ENCODE peak calls at places on chromosomes 16 and 17, in eight cellular contexts. One of them, this sample, is unnamed.

GRCh38 chr16:87496101-87496801 is 3.4 kb upstream of the ZCCHC14 start:
- DNase-seq in AG04450: no peak
- DNase-seq in HFF-Myc: no peak
- DNase-seq in left ventricle myocardium inferior: no peak
- DNase-seq in RWPE2: no peak
- DNase-seq in bronchial epithelial cell: no peak
- DNase-seq in cardiac muscle cell: no peak
- DNase-seq in neural progenitor cell: no peak
- DNase-seq in this sample: no peak

GRCh38 chr17:42163113-42163512 is 8.3 kb upstream of the RAB5C start:
- DNase-seq in AG04450: no peak
- DNase-seq in HFF-Myc: no peak
- DNase-seq in left ventricle myocardium inferior: no peak
- DNase-seq in RWPE2: no peak
- DNase-seq in bronchial epithelial cell: no peak
- DNase-seq in cardiac muscle cell: no peak
- DNase-seq in neural progenitor cell: peak
- DNase-seq in this sample: no peak

GRCh38 chr17:81960130-81960958 is 643 bp downstream of the NOTUM start:
- DNase-seq in AG04450: no peak
- DNase-seq in HFF-Myc: no peak
- DNase-seq in left ventricle myocardium inferior: no peak
- DNase-seq in RWPE2: peak
- DNase-seq in bronchial epithelial cell: no peak
- DNase-seq in cardiac muscle cell: no peak
- DNase-seq in neural progenitor cell: peak
- DNase-seq in this sample: no peak

GRCh38 chr17:44892250-44892649 is 7.0 kb downstream of the EFTUD2 start:
- DNase-seq in AG04450: no peak
- DNase-seq in HFF-Myc: no peak
- DNase-seq in left ventricle myocardium inferior: no peak
- DNase-seq in RWPE2: no peak
- DNase-seq in bronchial epithelial cell: no peak
- DNase-seq in cardiac muscle cell: no peak
- DNase-seq in neural progenitor cell: no peak
- DNase-seq in this sample: no peak

GRCh38 chr16:29994613-29995329 is 646 bp downstream of the HIRIP3 start:
- DNase-seq in AG04450: no peak
- DNase-seq in HFF-Myc: no peak
- DNase-seq in left ventricle myocardium inferior: no peak
- DNase-seq in RWPE2: peak
- DNase-seq in bronchial epithelial cell: peak
- DNase-seq in cardiac muscle cell: no peak
- DNase-seq in neural progenitor cell: no peak
- DNase-seq in this sample: no peak

GRCh38 chr16:4184038-4184702 is 57.7 kb downstream of the SRL start:
- DNase-seq in AG04450: no peak
- DNase-seq in HFF-Myc: no peak
- DNase-seq in left ventricle myocardium inferior: no peak
- DNase-seq in RWPE2: no peak
- DNase-seq in bronchial epithelial cell: no peak
- DNase-seq in cardiac muscle cell: no peak
- DNase-seq in neural progenitor cell: peak
- DNase-seq in this sample: no peak

GRCh38 chr16:17316005-17316404 is 154.8 kb downstream of the XYLT1 start:
- DNase-seq in AG04450: no peak
- DNase-seq in HFF-Myc: no peak
- DNase-seq in left ventricle myocardium inferior: no peak
- DNase-seq in RWPE2: no peak
- DNase-seq in bronchial epithelial cell: no peak
- DNase-seq in cardiac muscle cell: no peak
- DNase-seq in neural progenitor cell: no peak
- DNase-seq in this sample: no peak

GRCh38 chr16:19286827-19287226 is 1.3 kb downstream of the CLEC19A start:
- DNase-seq in AG04450: no peak
- DNase-seq in HFF-Myc: no peak
- DNase-seq in left ventricle myocardium inferior: no peak
- DNase-seq in RWPE2: no peak
- DNase-seq in bronchial epithelial cell: no peak
- DNase-seq in cardiac muscle cell: no peak
- DNase-seq in neural progenitor cell: no peak
- DNase-seq in this sample: no peak

GRCh38 chr16:4416200-4417032 is at the start of gene CORO7:
- DNase-seq in AG04450: no peak
- DNase-seq in HFF-Myc: no peak
- DNase-seq in left ventricle myocardium inferior: peak
- DNase-seq in RWPE2: peak
- DNase-seq in bronchial epithelial cell: peak
- DNase-seq in cardiac muscle cell: peak
- DNase-seq in neural progenitor cell: peak
- DNase-seq in this sample: peak

GRCh38 chr16:50901062-50901461 is 159.2 kb downstream of the CYLD start:
- DNase-seq in AG04450: no peak
- DNase-seq in HFF-Myc: no peak
- DNase-seq in left ventricle myocardium inferior: no peak
- DNase-seq in RWPE2: no peak
- DNase-seq in bronchial epithelial cell: no peak
- DNase-seq in cardiac muscle cell: no peak
- DNase-seq in neural progenitor cell: no peak
- DNase-seq in this sample: no peak

GRCh38 chr17:40355804-40356758 is 8.5 kb downstream of the GJD3 start:
- DNase-seq in AG04450: no peak
- DNase-seq in HFF-Myc: no peak
- DNase-seq in left ventricle myocardium inferior: peak
- DNase-seq in RWPE2: no peak
- DNase-seq in bronchial epithelial cell: no peak
- DNase-seq in cardiac muscle cell: no peak
- DNase-seq in neural progenitor cell: no peak
- DNase-seq in this sample: no peak

GRCh38 chr16:78988361-78988992 is 612.1 kb downstream of the MAF start:
- DNase-seq in AG04450: no peak
- DNase-seq in HFF-Myc: no peak
- DNase-seq in left ventricle myocardium inferior: no peak
- DNase-seq in RWPE2: no peak
- DNase-seq in bronchial epithelial cell: peak
- DNase-seq in cardiac muscle cell: no peak
- DNase-seq in neural progenitor cell: peak
- DNase-seq in this sample: no peak

GRCh38 chr16:81832801-81833547 is 53.9 kb downstream of the PLCG2 start:
- DNase-seq in AG04450: no peak
- DNase-seq in HFF-Myc: no peak
- DNase-seq in left ventricle myocardium inferior: no peak
- DNase-seq in RWPE2: no peak
- DNase-seq in bronchial epithelial cell: no peak
- DNase-seq in cardiac muscle cell: peak
- DNase-seq in neural progenitor cell: no peak
- DNase-seq in this sample: no peak

GRCh38 chr16:64892843-64893242 is 229.0 kb downstream of the CDH11 start:
- DNase-seq in AG04450: peak
- DNase-seq in HFF-Myc: peak
- DNase-seq in left ventricle myocardium inferior: no peak
- DNase-seq in RWPE2: no peak
- DNase-seq in bronchial epithelial cell: peak
- DNase-seq in cardiac muscle cell: no peak
- DNase-seq in neural progenitor cell: no peak
- DNase-seq in this sample: peak

GRCh38 chr17:14845562-14846335 is 419.4 kb downstream of the PMP22 start:
- DNase-seq in AG04450: no peak
- DNase-seq in HFF-Myc: no peak
- DNase-seq in left ventricle myocardium inferior: no peak
- DNase-seq in RWPE2: peak
- DNase-seq in bronchial epithelial cell: peak
- DNase-seq in cardiac muscle cell: no peak
- DNase-seq in neural progenitor cell: no peak
- DNase-seq in this sample: no peak

GRCh38 chr17:50034504-50035364 is 21.2 kb upstream of the ITGA3 start:
- DNase-seq in AG04450: no peak
- DNase-seq in HFF-Myc: no peak
- DNase-seq in left ventricle myocardium inferior: no peak
- DNase-seq in RWPE2: no peak
- DNase-seq in bronchial epithelial cell: no peak
- DNase-seq in cardiac muscle cell: no peak
- DNase-seq in neural progenitor cell: no peak
- DNase-seq in this sample: no peak

GRCh38 chr17:69853533-69854262 is 221.3 kb upstream of the KCNJ16 start:
- DNase-seq in AG04450: no peak
- DNase-seq in HFF-Myc: no peak
- DNase-seq in left ventricle myocardium inferior: peak
- DNase-seq in RWPE2: no peak
- DNase-seq in bronchial epithelial cell: no peak
- DNase-seq in cardiac muscle cell: no peak
- DNase-seq in neural progenitor cell: no peak
- DNase-seq in this sample: no peak

GRCh38 chr16:22424161-22424937 is 49.9 kb upstream of the CDR2 start:
- DNase-seq in AG04450: no peak
- DNase-seq in HFF-Myc: no peak
- DNase-seq in left ventricle myocardium inferior: no peak
- DNase-seq in RWPE2: no peak
- DNase-seq in bronchial epithelial cell: no peak
- DNase-seq in cardiac muscle cell: no peak
- DNase-seq in neural progenitor cell: no peak
- DNase-seq in this sample: no peak

GRCh38 chr17:46979023-46979870 is at the start of gene RPRML:
- DNase-seq in AG04450: no peak
- DNase-seq in HFF-Myc: no peak
- DNase-seq in left ventricle myocardium inferior: peak
- DNase-seq in RWPE2: no peak
- DNase-seq in bronchial epithelial cell: no peak
- DNase-seq in cardiac muscle cell: peak
- DNase-seq in neural progenitor cell: peak
- DNase-seq in this sample: no peak

GRCh38 chr17:2170023-2170422 is 115.1 kb downstream of the HIC1 start:
- DNase-seq in AG04450: no peak
- DNase-seq in HFF-Myc: no peak
- DNase-seq in left ventricle myocardium inferior: no peak
- DNase-seq in RWPE2: no peak
- DNase-seq in bronchial epithelial cell: no peak
- DNase-seq in cardiac muscle cell: no peak
- DNase-seq in neural progenitor cell: peak
- DNase-seq in this sample: no peak

GRCh38 chr16:64864232-64864803 is 257.5 kb downstream of the CDH11 start:
- DNase-seq in AG04450: peak
- DNase-seq in HFF-Myc: peak
- DNase-seq in left ventricle myocardium inferior: no peak
- DNase-seq in RWPE2: no peak
- DNase-seq in bronchial epithelial cell: peak
- DNase-seq in cardiac muscle cell: peak
- DNase-seq in neural progenitor cell: no peak
- DNase-seq in this sample: peak

GRCh38 chr17:63622571-63623390 is 564 bp downstream of the MAP3K3 start:
- DNase-seq in AG04450: no peak
- DNase-seq in HFF-Myc: no peak
- DNase-seq in left ventricle myocardium inferior: peak
- DNase-seq in RWPE2: peak
- DNase-seq in bronchial epithelial cell: peak
- DNase-seq in cardiac muscle cell: peak
- DNase-seq in neural progenitor cell: peak
- DNase-seq in this sample: no peak

GRCh38 chr16:1169285-1170075 is 16.6 kb downstream of the CACNA1H start:
- DNase-seq in AG04450: no peak
- DNase-seq in HFF-Myc: no peak
- DNase-seq in left ventricle myocardium inferior: no peak
- DNase-seq in RWPE2: no peak
- DNase-seq in bronchial epithelial cell: no peak
- DNase-seq in cardiac muscle cell: peak
- DNase-seq in neural progenitor cell: no peak
- DNase-seq in this sample: no peak
- H3K4me3 ChIP-seq in AG04450: no peak
- H3K4me3 ChIP-seq in HFF-Myc: no peak
- H3K4me3 ChIP-seq in left ventricle myocardium inferior: no peak
- H3K4me3 ChIP-seq in RWPE2: no peak
- H3K4me3 ChIP-seq in bronchial epithelial cell: no peak
- H3K4me3 ChIP-seq in cardiac muscle cell: no peak
- H3K4me3 ChIP-seq in neural progenitor cell: no peak
- H3K4me3 ChIP-seq in this sample: no peak

DNA sequence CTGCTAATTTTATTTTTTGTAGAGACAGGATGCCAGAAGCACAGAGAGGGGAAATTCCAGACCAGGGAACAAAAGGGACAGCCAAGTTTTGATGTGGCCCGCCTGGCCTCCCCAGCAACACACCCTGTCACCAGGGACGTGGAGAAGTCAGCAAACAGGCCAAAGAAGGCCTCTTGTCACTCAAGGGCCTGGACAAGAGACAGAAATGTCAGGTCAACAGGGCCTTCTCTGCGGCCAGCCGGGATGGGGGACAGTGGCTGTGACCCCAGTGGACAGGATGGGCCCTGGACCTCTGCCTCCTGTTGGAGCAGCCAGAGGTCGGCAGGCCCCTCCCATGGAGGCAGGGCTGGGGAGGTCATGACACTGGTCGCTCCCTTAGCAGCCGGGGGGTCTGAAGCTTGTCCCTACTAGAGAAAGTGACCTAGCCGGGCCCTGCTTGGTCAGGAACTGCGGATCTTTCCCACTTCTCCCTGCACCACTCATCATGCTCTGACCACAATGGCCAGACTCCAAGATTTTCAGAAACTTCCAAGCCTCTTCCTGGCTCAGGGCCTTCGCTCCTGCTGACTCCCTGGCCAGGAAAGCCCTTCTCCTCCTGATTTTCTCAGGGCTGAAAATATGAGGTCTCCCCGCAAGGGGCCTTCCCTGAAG is 9.2 kb upstream of the TVP23A start:
- DNase-seq in AG04450: peak
- DNase-seq in HFF-Myc: peak
- DNase-seq in left ventricle myocardium inferior: peak
- DNase-seq in RWPE2: no peak
- DNase-seq in bronchial epithelial cell: peak
- DNase-seq in cardiac muscle cell: no peak
- DNase-seq in neural progenitor cell: no peak
- DNase-seq in this sample: peak
- H3K4me3 ChIP-seq in AG04450: no peak
- H3K4me3 ChIP-seq in HFF-Myc: no peak
- H3K4me3 ChIP-seq in left ventricle myocardium inferior: peak
- H3K4me3 ChIP-seq in RWPE2: no peak
- H3K4me3 ChIP-seq in bronchial epithelial cell: no peak
- H3K4me3 ChIP-seq in cardiac muscle cell: no peak
- H3K4me3 ChIP-seq in neural progenitor cell: no peak
- H3K4me3 ChIP-seq in this sample: no peak

DNA sequence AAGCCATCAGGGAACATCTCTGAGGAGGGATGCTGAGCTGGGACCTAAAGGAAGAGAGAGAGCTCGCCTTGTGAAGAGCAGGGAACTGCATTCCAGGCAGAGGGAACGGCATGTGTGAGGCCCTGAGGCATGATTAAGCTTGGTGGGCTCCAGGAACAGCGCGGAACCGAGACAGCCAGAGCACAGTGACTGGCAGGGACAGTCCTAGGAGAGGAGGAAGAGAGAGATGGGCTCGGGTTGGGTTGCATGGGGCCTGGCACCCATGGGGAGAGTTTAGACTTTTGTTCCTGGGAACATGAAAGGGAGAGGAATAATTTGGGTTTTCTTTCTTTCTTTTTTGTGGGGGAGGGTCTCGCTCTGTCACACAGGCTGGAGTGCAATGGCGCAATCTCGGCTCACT is 39.2 kb upstream of the CPNE2 start:
- DNase-seq in AG04450: no peak
- DNase-seq in HFF-Myc: no peak
- DNase-seq in left ventricle myocardium inferior: no peak
- DNase-seq in RWPE2: no peak
- DNase-seq in bronchial epithelial cell: no peak
- DNase-seq in cardiac muscle cell: no peak
- DNase-seq in neural progenitor cell: no peak
- DNase-seq in this sample: no peak
- H3K4me3 ChIP-seq in AG04450: no peak
- H3K4me3 ChIP-seq in HFF-Myc: no peak
- H3K4me3 ChIP-seq in left ventricle myocardium inferior: no peak
- H3K4me3 ChIP-seq in RWPE2: no peak
- H3K4me3 ChIP-seq in bronchial epithelial cell: no peak
- H3K4me3 ChIP-seq in cardiac muscle cell: no peak
- H3K4me3 ChIP-seq in neural progenitor cell: no peak
- H3K4me3 ChIP-seq in this sample: no peak

GRCh38 chr16:23663918-23664317 is 14.8 kb upstream of the PLK1 start:
- DNase-seq in AG04450: no peak
- DNase-seq in HFF-Myc: no peak
- DNase-seq in left ventricle myocardium inferior: no peak
- DNase-seq in RWPE2: no peak
- DNase-seq in bronchial epithelial cell: no peak
- DNase-seq in cardiac muscle cell: no peak
- DNase-seq in neural progenitor cell: no peak
- DNase-seq in this sample: no peak
- H3K4me3 ChIP-seq in AG04450: no peak
- H3K4me3 ChIP-seq in HFF-Myc: no peak
- H3K4me3 ChIP-seq in left ventricle myocardium inferior: no peak
- H3K4me3 ChIP-seq in RWPE2: no peak
- H3K4me3 ChIP-seq in bronchial epithelial cell: no peak
- H3K4me3 ChIP-seq in cardiac muscle cell: no peak
- H3K4me3 ChIP-seq in neural progenitor cell: no peak
- H3K4me3 ChIP-seq in this sample: no peak

This sample was measured in astrocyte of the cerebellum.